ENCODE peak calls at places on chromosomes 13 and 19, in four cellular contexts. One of them, this sample, is unnamed.

GRCh38 chr19:10706990-10707389 is 5.8 kb downstream of the QTRT1 start:
- DNase-seq in foreskin fibroblast: no peak
- DNase-seq in HFFc6: no peak
- DNase-seq in right lobe of liver: no peak
- DNase-seq in this sample: no peak

GRCh38 chr19:55077106-55077505 is 1.4 kb downstream of the EPS8L1 start:
- DNase-seq in foreskin fibroblast: no peak
- DNase-seq in HFFc6: no peak
- DNase-seq in right lobe of liver: no peak
- DNase-seq in this sample: no peak

GRCh38 chr13:95456837-95457236 is 95.7 kb upstream of the CLDN10 start:
- DNase-seq in foreskin fibroblast: no peak
- DNase-seq in HFFc6: no peak
- DNase-seq in right lobe of liver: no peak
- DNase-seq in this sample: no peak

GRCh38 chr19:39247701-39248664 is 673 bp downstream of the IFNL4 start:
- DNase-seq in foreskin fibroblast: peak
- DNase-seq in HFFc6: no peak
- DNase-seq in right lobe of liver: no peak
- DNase-seq in this sample: no peak

GRCh38 chr13:24187185-24187584 is 26.7 kb downstream of the SPATA13 start:
- DNase-seq in foreskin fibroblast: peak
- DNase-seq in HFFc6: peak
- DNase-seq in right lobe of liver: no peak
- DNase-seq in this sample: no peak

GRCh38 chr13:22839554-22840286 is 341.1 kb upstream of the SGCG start:
- DNase-seq in foreskin fibroblast: no peak
- DNase-seq in HFFc6: no peak
- DNase-seq in right lobe of liver: no peak
- DNase-seq in this sample: no peak

GRCh38 chr13:113881614-113882265 is 17.9 kb upstream of the GAS6 start:
- DNase-seq in foreskin fibroblast: peak
- DNase-seq in HFFc6: no peak
- DNase-seq in right lobe of liver: no peak
- DNase-seq in this sample: no peak

GRCh38 chr13:94706101-94706853 is 6.1 kb downstream of the SOX21 start:
- DNase-seq in foreskin fibroblast: no peak
- DNase-seq in HFFc6: no peak
- DNase-seq in right lobe of liver: no peak
- DNase-seq in this sample: no peak

GRCh38 chr13:24104723-24105122 is 55.8 kb upstream of the SPATA13 start:
- DNase-seq in foreskin fibroblast: no peak
- DNase-seq in HFFc6: no peak
- DNase-seq in right lobe of liver: no peak
- DNase-seq in this sample: no peak

GRCh38 chr13:77386880-77387606 is 60.1 kb upstream of the MYCBP2 start:
- DNase-seq in foreskin fibroblast: peak
- DNase-seq in HFFc6: peak
- DNase-seq in right lobe of liver: no peak
- DNase-seq in this sample: no peak

GRCh38 chr13:28607187-28607955 is 51.6 kb upstream of the POMP start:
- DNase-seq in foreskin fibroblast: no peak
- DNase-seq in HFFc6: no peak
- DNase-seq in right lobe of liver: no peak
- DNase-seq in this sample: no peak

GRCh38 chr13:41827507-41828213 is 133.2 kb downstream of the VWA8 start:
- DNase-seq in foreskin fibroblast: peak
- DNase-seq in HFFc6: peak
- DNase-seq in right lobe of liver: no peak
- DNase-seq in this sample: no peak

GRCh38 chr19:54560881-54561385 is 12.7 kb upstream of the LILRA2 start:
- DNase-seq in foreskin fibroblast: no peak
- DNase-seq in HFFc6: no peak
- DNase-seq in right lobe of liver: no peak
- DNase-seq in this sample: no peak

GRCh38 chr19:41753936-41754529 is 1.3 kb upstream of the CEACAM6 start:
- DNase-seq in foreskin fibroblast: peak
- DNase-seq in HFFc6: peak
- DNase-seq in right lobe of liver: no peak
- DNase-seq in this sample: no peak

GRCh38 chr13:39364797-39365468 is 238.1 kb downstream of the LHFPL6 start:
- DNase-seq in foreskin fibroblast: peak
- DNase-seq in HFFc6: peak
- DNase-seq in right lobe of liver: no peak
- DNase-seq in this sample: no peak

GRCh38 chr13:106533940-106534843 is 1.3 kb downstream of the EFNB2 start:
- DNase-seq in foreskin fibroblast: peak
- DNase-seq in HFFc6: peak
- DNase-seq in right lobe of liver: peak
- DNase-seq in this sample: no peak

GRCh38 chr19:15498910-15499309 is 9.4 kb upstream of the CYP4F22 start:
- DNase-seq in foreskin fibroblast: no peak
- DNase-seq in HFFc6: no peak
- DNase-seq in right lobe of liver: peak
- DNase-seq in this sample: no peak

GRCh38 chr13:112894423-112894672 is 74.7 kb upstream of the MCF2L start:
- DNase-seq in foreskin fibroblast: no peak
- DNase-seq in HFFc6: no peak
- DNase-seq in right lobe of liver: no peak
- DNase-seq in this sample: no peak

GRCh38 chr13:44153536-44153935 is 220.1 kb upstream of the SERP2 start:
- DNase-seq in foreskin fibroblast: no peak
- DNase-seq in HFFc6: no peak
- DNase-seq in right lobe of liver: no peak
- DNase-seq in this sample: no peak

GRCh38 chr19:55198651-55199050 is 10.7 kb downstream of the PTPRH start:
- DNase-seq in foreskin fibroblast: no peak
- DNase-seq in HFFc6: no peak
- DNase-seq in right lobe of liver: no peak
- DNase-seq in this sample: no peak

GRCh38 chr13:110201114-110201513 is 105.8 kb downstream of the COL4A1 start:
- DNase-seq in foreskin fibroblast: no peak
- DNase-seq in HFFc6: no peak
- DNase-seq in right lobe of liver: no peak
- DNase-seq in this sample: no peak

GRCh38 chr13:74134226-74134776 is at the start of gene KLF12:
- DNase-seq in foreskin fibroblast: peak
- DNase-seq in HFFc6: peak
- DNase-seq in right lobe of liver: peak
- DNase-seq in this sample: peak

GRCh38 chr13:110216403-110217041 is 90.4 kb downstream of the COL4A1 start:
- DNase-seq in foreskin fibroblast: peak
- DNase-seq in HFFc6: peak
- DNase-seq in right lobe of liver: no peak
- DNase-seq in this sample: no peak

GRCh38 chr19:13841339-13842293 is 35.3 kb upstream of the NANOS3 start:
- DNase-seq in foreskin fibroblast: peak
- DNase-seq in HFFc6: peak
- DNase-seq in right lobe of liver: peak
- DNase-seq in this sample: no peak

GRCh38 chr19:37333457-37333856 is 37.4 kb upstream of the ZNF527 start:
- DNase-seq in foreskin fibroblast: peak
- DNase-seq in HFFc6: no peak
- DNase-seq in right lobe of liver: no peak
- DNase-seq in this sample: no peak

GRCh38 chr13:39281539-39282150 is 243.4 kb downstream of the NHLRC3 start:
- DNase-seq in foreskin fibroblast: no peak
- DNase-seq in HFFc6: no peak
- DNase-seq in right lobe of liver: no peak
- DNase-seq in this sample: no peak

GRCh38 chr13:112931028-112931934 is 37.7 kb upstream of the MCF2L start:
- DNase-seq in foreskin fibroblast: peak
- DNase-seq in HFFc6: no peak
- DNase-seq in right lobe of liver: no peak
- DNase-seq in this sample: no peak

DNA sequence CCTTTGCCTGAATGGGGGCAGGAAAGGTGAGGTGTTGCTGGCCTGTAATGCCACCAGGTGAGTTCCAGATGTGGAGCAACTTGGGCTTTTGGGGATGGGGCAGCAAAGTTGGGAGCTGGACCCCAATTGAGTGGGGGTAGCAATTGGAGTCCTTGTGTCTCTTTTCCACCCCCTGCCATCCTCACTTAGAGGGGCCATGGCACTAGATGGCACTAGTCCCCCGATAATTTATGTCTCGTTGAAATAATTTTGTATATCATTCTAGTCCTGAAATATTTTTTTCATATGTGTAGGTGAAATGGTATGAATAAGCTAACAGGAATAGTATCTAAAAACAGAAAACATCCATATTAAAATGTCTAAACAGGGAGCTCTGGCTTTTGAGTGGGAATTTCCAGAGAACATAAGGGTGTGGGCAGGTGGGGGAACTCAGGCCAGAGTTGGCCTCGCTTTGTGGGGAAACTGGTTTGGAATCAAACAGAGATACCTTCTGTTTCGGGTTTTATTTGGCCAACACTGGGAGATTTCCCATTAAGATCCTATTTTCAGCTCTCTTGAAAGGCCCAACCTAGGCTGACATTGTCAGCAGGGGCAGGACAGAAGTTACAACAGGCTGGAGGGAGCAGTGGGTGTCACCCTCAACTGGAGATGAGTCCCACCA is 3.4 kb downstream of the ZNF576 start:
- DNase-seq in foreskin fibroblast: no peak
- DNase-seq in HFFc6: no peak
- DNase-seq in right lobe of liver: no peak
- DNase-seq in this sample: no peak
- TF ChIP-seq CTCF in foreskin fibroblast: no peak
- TF ChIP-seq CTCF in HFFc6: peak
- TF ChIP-seq CTCF in right lobe of liver: no peak
- TF ChIP-seq CTCF in this sample: no peak

GRCh38 chr13:21625366-21625765 is 21.4 kb upstream of the MICU2 start:
- DNase-seq in foreskin fibroblast: peak
- DNase-seq in HFFc6: peak
- DNase-seq in right lobe of liver: no peak
- DNase-seq in this sample: no peak
- TF ChIP-seq CTCF in foreskin fibroblast: peak
- TF ChIP-seq CTCF in HFFc6: peak
- TF ChIP-seq CTCF in right lobe of liver: peak
- TF ChIP-seq CTCF in this sample: peak

DNA sequence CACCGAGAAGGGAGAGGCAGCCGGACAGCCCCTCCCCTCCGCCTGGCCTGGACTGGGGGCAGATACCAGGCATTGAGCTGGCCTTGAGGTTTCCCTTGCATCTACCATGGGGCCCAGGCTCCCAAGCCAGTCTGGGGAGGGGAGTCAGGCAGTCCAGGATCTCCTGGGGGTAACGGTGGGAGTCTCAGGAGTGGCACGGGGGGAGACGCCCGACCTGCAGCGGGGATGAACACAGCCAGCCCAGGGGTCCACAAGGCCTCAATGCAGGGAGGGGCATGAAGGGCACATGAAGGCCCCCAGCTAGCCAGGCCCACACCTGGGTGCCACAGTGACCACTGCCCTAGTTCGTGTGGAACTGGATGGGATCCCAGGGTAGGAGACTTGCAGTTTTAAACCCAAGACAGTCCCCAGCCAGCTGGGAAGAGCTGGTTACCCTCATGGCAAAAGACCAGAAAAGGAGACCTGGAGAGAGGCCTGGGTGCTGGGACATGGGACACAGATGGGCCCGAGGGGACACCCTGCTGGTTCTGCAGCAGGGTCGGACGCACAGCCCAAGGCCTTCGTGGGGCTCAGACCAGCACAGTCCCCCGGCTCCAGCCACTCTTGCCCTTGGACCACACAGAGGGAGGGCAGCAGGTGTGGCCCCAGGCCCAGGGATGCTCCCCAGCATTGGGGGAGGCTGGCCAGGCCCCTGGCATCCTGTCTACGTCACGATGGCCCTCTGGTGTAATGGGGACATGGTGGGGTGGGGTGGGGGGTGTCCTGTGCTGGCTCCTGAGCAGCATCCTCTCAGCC is 4.6 kb upstream of the UQCR11 start:
- DNase-seq in foreskin fibroblast: no peak
- DNase-seq in HFFc6: no peak
- DNase-seq in right lobe of liver: peak
- DNase-seq in this sample: no peak
- TF ChIP-seq CTCF in foreskin fibroblast: no peak
- TF ChIP-seq CTCF in HFFc6: no peak
- TF ChIP-seq CTCF in right lobe of liver: no peak
- TF ChIP-seq CTCF in this sample: no peak

DNA sequence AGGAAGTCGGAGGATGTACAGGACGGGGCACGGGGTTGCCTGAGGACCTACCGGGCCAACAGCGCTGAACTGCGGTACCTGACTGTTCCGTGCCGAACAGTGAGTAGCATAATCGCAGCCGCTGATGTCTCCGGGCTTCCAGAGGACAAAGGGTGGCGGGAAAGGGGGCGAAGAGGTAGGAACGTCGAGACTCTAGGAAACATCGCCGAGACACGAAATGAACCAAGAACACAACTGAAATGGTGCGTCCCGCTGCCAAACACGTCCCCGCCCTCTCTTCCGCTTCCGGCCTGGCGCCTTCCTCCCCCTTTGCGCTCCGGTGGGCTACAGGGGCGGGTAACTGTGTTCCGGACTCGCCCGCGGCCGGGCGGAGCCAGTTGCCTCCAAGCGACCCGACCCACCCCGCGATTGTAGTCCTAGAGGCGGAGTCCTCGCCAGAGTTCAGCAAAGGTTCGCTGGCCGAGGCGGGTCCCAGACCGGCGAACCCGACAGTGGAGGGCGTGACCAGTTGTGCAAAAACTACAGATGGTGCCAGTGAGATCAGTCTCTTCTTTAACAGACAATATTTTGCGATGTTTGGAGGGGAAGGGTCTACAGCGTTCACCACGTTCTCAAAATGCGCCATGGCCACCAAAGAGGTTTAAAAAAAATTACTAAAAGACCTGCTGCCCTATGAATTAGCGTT is at the start of gene MRPS31:
- DNase-seq in foreskin fibroblast: peak
- DNase-seq in HFFc6: peak
- DNase-seq in right lobe of liver: peak
- DNase-seq in this sample: peak
- TF ChIP-seq CTCF in foreskin fibroblast: no peak
- TF ChIP-seq CTCF in HFFc6: peak
- TF ChIP-seq CTCF in right lobe of liver: no peak
- TF ChIP-seq CTCF in this sample: peak

GRCh38 chr19:2253106-2254051 is 2.8 kb downstream of the JSRP1 start:
- DNase-seq in foreskin fibroblast: no peak
- DNase-seq in HFFc6: no peak
- DNase-seq in right lobe of liver: no peak
- DNase-seq in this sample: no peak
- TF ChIP-seq CTCF in foreskin fibroblast: no peak
- TF ChIP-seq CTCF in HFFc6: peak
- TF ChIP-seq CTCF in right lobe of liver: no peak
- TF ChIP-seq CTCF in this sample: peak

DNA sequence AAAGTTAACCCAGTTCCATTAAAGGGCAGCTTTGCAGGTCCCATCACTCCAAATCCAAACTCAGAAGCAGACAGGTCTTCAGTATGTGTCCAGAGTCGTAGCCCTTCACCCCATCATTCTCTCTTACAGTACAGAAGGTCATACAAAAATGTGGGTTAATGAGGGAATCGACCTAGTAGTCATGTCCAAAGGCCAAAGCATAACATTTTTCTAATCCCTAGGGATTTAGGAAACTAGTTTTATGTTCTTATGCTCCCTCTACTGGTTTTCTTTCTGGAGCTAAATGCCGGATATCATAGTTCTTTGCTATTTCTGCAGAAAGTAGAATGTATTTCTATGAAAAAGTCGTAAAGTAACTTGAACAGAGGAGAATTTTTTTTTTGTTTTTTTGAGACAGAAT is 72.2 kb downstream of the DHRS12 start:
- DNase-seq in foreskin fibroblast: peak
- DNase-seq in HFFc6: peak
- DNase-seq in right lobe of liver: no peak
- DNase-seq in this sample: no peak
- TF ChIP-seq CTCF in foreskin fibroblast: peak
- TF ChIP-seq CTCF in HFFc6: peak
- TF ChIP-seq CTCF in right lobe of liver: peak
- TF ChIP-seq CTCF in this sample: no peak

GRCh38 chr19:49017666-49018351 is 918 bp upstream of the LHB start:
- DNase-seq in foreskin fibroblast: peak
- DNase-seq in HFFc6: peak
- DNase-seq in right lobe of liver: no peak
- DNase-seq in this sample: no peak
- TF ChIP-seq CTCF in foreskin fibroblast: peak
- TF ChIP-seq CTCF in HFFc6: peak
- TF ChIP-seq CTCF in right lobe of liver: peak
- TF ChIP-seq CTCF in this sample: peak